ENCODE peak calls at places on chromosomes 6 and 20, in eight cellular contexts. H, M, G, J, W, F, S and P are unnamed samples.

GRCh38 chr6:73610444-73611275 is 43.1 kb downstream of the SLC17A5 start:
- DNase-seq in S (no peak), J (no peak), M (no peak), H (peak; percentile 71), F (peak; percentile 65), G (peak; percentile 57), W (no peak), P (no peak)

GRCh38 chr6:35599761-35600658 is 87.3 kb upstream of the TULP1 start:
- DNase-seq in F (no peak), H (no peak), J (no peak), W (no peak), S (no peak), G (no peak), M (no peak), P (no peak)

GRCh38 chr20:58306421-58307261 is 2.9 kb upstream of the RAB22A start:
- DNase-seq in G (peak; percentile 9), J (no peak), S (no peak), H (no peak), W (peak; percentile 28), F (no peak), M (peak; percentile 92), P (peak; percentile 46)

GRCh38 chr6:27106382-27106781 is 141.1 kb upstream of the PRSS16 start:
- DNase-seq in H (no peak), S (no peak), G (no peak), J (no peak), W (no peak), M (no peak), F (no peak), P (no peak)

GRCh38 chr20:2385496-2385895 is 4.8 kb downstream of the TGM6 start:
- DNase-seq in H (no peak), S (no peak), W (no peak), G (no peak), F (no peak), J (no peak), M (no peak), P (no peak)

GRCh38 chr6:169776379-169776778 is 25.0 kb downstream of the ERMARD start:
- DNase-seq in J (no peak), S (no peak), H (no peak), G (no peak), F (no peak), W (no peak), M (no peak), P (no peak)

GRCh38 chr20:10672579-10673127 is 1.1 kb downstream of the JAG1 start:
- DNase-seq in F (peak; percentile 64), G (peak; percentile 39), W (peak; percentile 58), H (peak; percentile 75), J (no peak), S (no peak), M (no peak), P (no peak)

GRCh38 chr20:50321797-50322480 is 131.3 kb downstream of the CEBPB start:
- DNase-seq in W (no peak), F (no peak), S (no peak), G (peak; percentile 39), H (peak; percentile 77), J (peak; percentile 49), M (no peak), P (no peak)

GRCh38 chr6:161618816-161619454 is 345.1 kb upstream of the AGPAT4 start:
- DNase-seq in W (peak; percentile 17), J (peak; percentile 20), M (peak; percentile 45), F (peak; percentile 74), S (peak; percentile 37), G (peak; percentile 77), H (peak; percentile 17), P (no peak)

GRCh38 chr20:3011752-3012151 is 31.7 kb upstream of the GNRH2 start:
- DNase-seq in F (no peak), J (no peak), W (no peak), H (no peak), G (no peak), M (no peak), S (no peak), P (no peak)

GRCh38 chr20:59055302-59055701 is 12.7 kb upstream of the PRELID3B start:
- DNase-seq in H (peak; percentile 34), F (peak; percentile 22), J (no peak), M (no peak), W (peak; percentile 25), S (no peak), G (no peak), P (no peak)

GRCh38 chr6:154499854-154500589 is 10.5 kb downstream of the CNKSR3 start:
- DNase-seq in F (no peak), W (no peak), S (no peak), H (no peak), J (no peak), M (no peak), G (no peak), P (no peak)

GRCh38 chr6:111307275-111307858 is 175.7 kb downstream of the REV3L start:
- DNase-seq in G (no peak), M (no peak), W (no peak), J (no peak), S (no peak), F (no peak), H (peak; percentile 18), P (no peak)

GRCh38 chr20:44018684-44019637 is 104.3 kb downstream of the TOX2 start:
- DNase-seq in S (no peak), H (no peak), J (no peak), F (no peak), G (peak; percentile 11), W (no peak), M (no peak), P (no peak)

GRCh38 chr6:43339168-43339567 is 30.3 kb downstream of the ZNF318 start:
- DNase-seq in J (no peak), H (no peak), W (no peak), S (no peak), G (no peak), F (no peak), M (no peak), P (peak; percentile 56)

GRCh38 chr6:98871057-98871456 is 36.7 kb downstream of the POU3F2 start:
- DNase-seq in J (no peak), M (peak; percentile 20), W (no peak), F (no peak), G (peak; percentile 38), S (no peak), H (peak; percentile 77), P (no peak)

GRCh38 chr20:34938466-34939163 is 17.0 kb downstream of the GSS start:
- DNase-seq in J (peak; percentile 55), W (peak; percentile 71), F (peak; percentile 62), S (no peak), M (no peak), H (no peak), G (no peak), P (no peak)

GRCh38 chr6:83594936-83595335 is 82.6 kb downstream of the PRSS35 start:
- DNase-seq in S (no peak), M (no peak), J (no peak), H (no peak), F (no peak), G (no peak), W (no peak), P (no peak)

GRCh38 chr6:22980446-22980845 is 411.1 kb downstream of the HDGFL1 start:
- DNase-seq in G (peak; percentile 11), H (peak; percentile 32), J (no peak), W (no peak), F (no peak), M (peak; percentile 38), S (no peak), P (no peak)

GRCh38 chr6:73712536-73712935 is 16.5 kb downstream of the CD109 start:
- DNase-seq in F (no peak), W (no peak), J (no peak), M (no peak), G (peak; percentile 43), H (peak; percentile 54), S (no peak), P (no peak)

GRCh38 chr6:158630944-158631616 is 13.5 kb downstream of the DYNLT1 start:
- DNase-seq in H (peak; percentile 49), J (peak; percentile 42), G (peak; percentile 60), W (no peak), M (peak; percentile 39), F (no peak), S (no peak), P (no peak)

GRCh38 chr6:16496210-16496609 is 257.8 kb downstream of the GMPR start:
- DNase-seq in S (no peak), G (no peak), W (no peak), J (peak; percentile 39), F (no peak), M (no peak), H (no peak), P (no peak)
- TF ChIP-seq CTCF in S (peak; percentile 6), G (no peak), W (no peak), J (no peak), F (no peak), M (peak; percentile 15), H (no peak), P (no peak)

GRCh38 chr6:79630883-79631799 is at the start of gene SH3BGRL2:
- DNase-seq in H (peak; percentile 42), W (peak; percentile 77), F (peak; percentile 84), J (peak; percentile 35), G (peak; percentile 21), S (no peak), M (peak; percentile 67), P (no peak)
- H3K4me3 ChIP-seq in H (peak within 1 kb of the TSS; percentile 66), W (peak within 1 kb of the TSS; percentile 55), F (peak within 1 kb of the TSS; percentile 87), J (peak within 1 kb of the TSS; percentile 60), G (peak within 1 kb of the TSS; percentile 62), S (peak within 1 kb of the TSS; percentile 46), M (peak within 1 kb of the TSS; percentile 80), P (peak within 1 kb of the TSS; percentile 45)

GRCh38 chr20:13008761-13009681 is at the start of gene SPTLC3:
- DNase-seq in G (peak; percentile 45), W (peak; percentile 44), J (peak; percentile 38), M (peak; percentile 21), H (peak; percentile 64), S (no peak), F (peak; percentile 28), P (no peak)
- TF ChIP-seq CTCF in G (peak; percentile 30), W (no peak), J (no peak), M (peak; percentile 28), H (peak; percentile 2), S (no peak), F (peak; percentile 13), P (no peak)

GRCh38 chr6:109690740-109691687 is at the start of the genes AK9 and FIG4:
- DNase-seq in J (peak; percentile 91), G (peak; percentile 89), W (peak; percentile 93), M (peak; percentile 91), H (peak; percentile 89), F (peak; percentile 96), S (peak; percentile 82), P (peak; percentile 68)

GRCh38 chr6:109686566-109686965 is 4.4 kb downstream of the AK9 start:
- DNase-seq in S (no peak), F (no peak), H (no peak), W (no peak), M (no peak), G (no peak), J (no peak), P (no peak)

GRCh38 chr6:109687271-109687721 is 3.7 kb downstream of the AK9 start:
- DNase-seq in J (no peak), H (peak; percentile 74), F (peak; percentile 18), M (peak; percentile 93), W (no peak), G (peak; percentile 95), S (peak; percentile 88), P (no peak)

GRCh38 chr6:109693128-109693527 is 2.0 kb downstream of the FIG4 start:
- DNase-seq in S (no peak), M (no peak), W (no peak), H (no peak), G (no peak), F (no peak), J (no peak), P (peak; percentile 22)

DNA sequence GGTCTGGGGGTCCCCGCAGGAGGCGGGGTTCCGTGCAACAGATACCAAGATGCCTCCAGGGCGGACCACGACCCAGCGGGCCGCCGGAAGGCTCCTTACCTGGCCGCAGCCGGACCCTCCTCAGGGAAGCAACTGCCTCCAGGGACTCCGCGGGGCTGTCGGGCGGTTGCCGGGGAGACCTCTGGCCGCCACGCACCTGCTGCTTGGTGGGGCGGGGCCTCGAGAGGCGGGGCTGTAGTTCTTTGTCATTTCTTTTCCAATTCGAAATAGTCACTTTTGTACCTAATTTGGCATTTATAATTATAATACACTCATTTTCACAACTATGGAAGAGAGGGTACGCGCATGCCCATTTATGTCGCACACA is 646 bp downstream of the AK9 start:
- DNase-seq in W (peak; percentile 32), G (no peak), F (no peak), S (no peak), H (no peak), M (no peak), J (peak; percentile 28), P (no peak)
- H3K4me3 ChIP-seq in W (peak overlapping the region; percentile 64), G (peak overlapping the region; percentile 81), F (peak overlapping the region; percentile 77), S (peak overlapping the region; percentile 87), H (peak overlapping the region; percentile 87), M (peak overlapping the region; percentile 64), J (peak overlapping the region; percentile 78), P (peak overlapping the region; percentile 72)